ENCODE peak calls at places on chromosomes 3 and 15, in eight cellular contexts. M, P, W, Y, T, K, E and G are unnamed samples.

GRCh38 chr15:78715930-78716329 is 74.9 kb upstream of the CHRNB4 start:
- DNase-seq in W (peak), M (peak), K (no peak), Y (no peak), T (no peak), P (no peak), E (no peak), G (no peak)

GRCh38 chr15:39041979-39042485 is 477.4 kb upstream of the RASGRP1 start:
- DNase-seq in K (no peak), M (no peak), Y (no peak), W (no peak), T (no peak), P (no peak), E (no peak), G (no peak)

GRCh38 chr3:16993227-16993626 is 108.5 kb downstream of the PLCL2 start:
- DNase-seq in W (peak), T (no peak), M (peak), E (no peak), Y (no peak), P (no peak), K (no peak), G (no peak)

GRCh38 chr3:194814878-194815357 is 129.2 kb downstream of the FAM43A start:
- DNase-seq in W (no peak), M (peak), P (no peak), E (no peak), T (no peak), K (no peak), Y (no peak), G (no peak)

GRCh38 chr3:132245547-132245946 is 71.7 kb upstream of the ACP3 start:
- DNase-seq in Y (no peak), M (peak), E (no peak), K (no peak), T (no peak), W (peak), P (no peak), G (no peak)

GRCh38 chr15:91517491-91518200 is 335.9 kb upstream of the SLCO3A1 start:
- DNase-seq in T (no peak), E (no peak), M (peak), Y (no peak), W (peak), P (no peak), K (no peak), G (no peak)

GRCh38 chr3:14929310-14930070 is 17.9 kb upstream of the NR2C2 start:
- DNase-seq in T (no peak), M (no peak), E (no peak), W (no peak), K (no peak), Y (no peak), P (no peak), G (no peak)

GRCh38 chr3:42778644-42779043 is 5.6 kb upstream of the CCDC13 start:
- DNase-seq in K (no peak), Y (peak), W (no peak), P (no peak), T (no peak), E (peak), M (peak), G (no peak)

GRCh38 chr3:15768421-15769255 is 29.1 kb downstream of the ANKRD28 start:
- DNase-seq in Y (no peak), W (peak), E (no peak), T (no peak), M (peak), P (no peak), K (peak), G (no peak)

GRCh38 chr3:2727566-2728318 is 382.4 kb downstream of the IL5RA start:
- DNase-seq in K (no peak), M (no peak), W (no peak), P (no peak), Y (no peak), T (no peak), E (no peak), G (no peak)

GRCh38 chr3:186217820-186218164 is 108.9 kb upstream of the ETV5 start:
- DNase-seq in T (no peak), Y (no peak), W (peak), E (no peak), K (peak), P (no peak), M (no peak), G (no peak)

GRCh38 chr3:55728461-55729100 is 241.5 kb upstream of the WNT5A start:
- DNase-seq in Y (no peak), K (no peak), T (no peak), P (no peak), W (no peak), M (no peak), E (no peak), G (no peak)

DNA sequence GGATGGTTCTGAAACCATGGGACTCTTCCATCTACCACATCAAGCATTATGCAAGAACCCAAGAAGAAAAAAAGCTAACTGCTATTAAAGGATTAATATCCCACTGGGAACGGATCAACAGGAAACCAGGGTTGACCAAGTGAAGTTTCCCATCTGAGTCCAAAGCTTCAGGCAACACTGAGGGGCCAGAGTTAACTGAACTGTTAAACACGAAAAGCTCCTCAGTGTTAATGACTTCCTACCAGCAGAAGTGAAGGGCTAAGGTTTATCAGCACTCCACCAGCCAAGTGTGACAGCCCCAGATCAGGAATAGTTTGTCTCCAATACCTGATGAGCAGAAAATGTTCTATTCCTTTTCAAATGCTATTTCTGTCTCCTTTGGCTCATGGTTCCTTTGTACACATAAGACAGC is 36.7 kb downstream of the PTPN9 start:
- DNase-seq in P (no peak), M (peak), K (no peak), T (no peak), Y (no peak), W (no peak), E (no peak), G (no peak)
- TF ChIP-seq CTCF in P (no peak), M (no peak), K (no peak), T (no peak), Y (no peak), W (no peak), E (no peak), G (no peak)

DNA sequence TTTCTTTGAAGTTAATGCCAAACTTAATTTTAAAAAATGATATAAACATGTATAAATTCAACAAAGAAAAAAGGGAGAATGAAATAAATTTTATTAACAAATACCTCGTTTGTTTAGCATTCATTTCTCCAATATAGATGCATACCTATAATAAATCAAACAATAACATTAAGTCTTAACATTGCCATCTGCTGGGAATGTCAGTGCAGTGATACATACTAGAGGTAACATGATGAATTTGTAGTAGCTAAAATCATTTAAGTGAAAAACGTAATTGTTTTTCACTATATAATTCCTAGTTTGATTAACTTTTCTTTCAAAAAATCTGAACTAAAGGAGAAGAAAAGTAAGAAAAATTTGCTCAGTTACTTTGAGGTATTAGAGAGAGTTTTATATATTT is 340.2 kb upstream of the CBLB start:
- DNase-seq in E (peak), T (no peak), P (no peak), Y (no peak), K (no peak), W (peak), M (peak), G (no peak)
- TF ChIP-seq CTCF in E (no peak), T (no peak), P (peak), Y (no peak), K (no peak), W (no peak), M (peak), G (peak)

DNA sequence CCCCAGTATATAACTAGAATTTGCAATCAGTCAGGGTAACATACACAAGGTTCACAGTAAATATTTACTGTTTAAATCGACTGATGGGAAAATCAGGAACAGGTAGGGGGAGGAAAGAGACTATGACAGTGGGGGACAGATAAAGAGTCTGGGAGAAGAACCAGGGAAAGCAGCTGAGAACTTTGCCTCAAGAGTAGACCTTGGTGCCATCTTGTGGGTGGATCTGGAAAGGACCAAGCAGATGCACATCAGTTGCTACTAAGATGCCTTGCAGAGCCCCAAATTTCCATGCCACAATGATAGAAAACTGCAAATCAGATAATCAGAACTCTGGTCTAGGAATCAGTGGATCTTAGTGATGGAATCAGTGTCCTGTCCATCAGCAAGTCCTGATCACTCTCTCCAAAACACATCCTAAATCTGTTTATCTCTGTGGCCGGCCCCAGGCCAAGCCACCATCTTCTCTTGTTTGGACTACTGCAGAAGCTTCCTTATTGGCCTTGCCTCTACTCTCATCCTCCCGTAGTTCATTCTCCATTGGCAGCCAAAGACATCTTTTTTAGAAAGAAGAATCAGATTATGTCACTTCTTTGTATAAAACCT is 62.7 kb downstream of the PDE8A start:
- DNase-seq in K (no peak), W (peak), T (peak), M (peak), Y (peak), E (peak), P (no peak), G (no peak)
- TF ChIP-seq CTCF in K (peak), W (peak), T (no peak), M (peak), Y (no peak), E (peak), P (peak), G (peak)

GRCh38 chr15:66188464-66188863 is 65.1 kb downstream of the MEGF11 start:
- DNase-seq in P (no peak), T (no peak), K (no peak), Y (no peak), W (no peak), E (no peak), M (no peak), G (no peak)
- TF ChIP-seq CTCF in P (peak), T (no peak), K (no peak), Y (no peak), W (no peak), E (no peak), M (no peak), G (no peak)

GRCh38 chr3:49899815-49900214 is 3.9 kb downstream of the MST1R start:
- DNase-seq in P (no peak), W (no peak), E (no peak), T (peak), K (no peak), Y (no peak), M (peak), G (no peak)
- TF ChIP-seq CTCF in P (peak), W (peak), E (no peak), T (peak), K (no peak), Y (no peak), M (peak), G (no peak)

GRCh38 chr3:136818851-136819783 is at the start of gene SLC35G2:
- DNase-seq in P (peak), K (peak), M (peak), T (peak), Y (peak), W (peak), E (peak), G (peak)
- TF ChIP-seq CTCF in P (no peak), K (no peak), M (no peak), T (no peak), Y (no peak), W (no peak), E (no peak), G (peak)